ENCODE peak calls at places on chromosome 9, in ten cellular contexts. E is OCI-LY7; C is CD4-positive, CD25-positive, alpha-beta regulatory T cell; Z is right cardiac atrium; W is caudate nucleus; S is HL-60; M is fibroblast of lung; T is brain microvascular endothelial cell; I is HCT116; V is ovary. H is an unnamed sample.

GRCh38 chr9:136051568-136052432 is 43.3 kb downstream of the NACC2 start:
- DNase-seq in I (peak), E (no peak), C (no peak), T (peak), W (peak), Z (peak), M (peak), V (peak), S (peak), H (peak)

GRCh38 chr9:132589148-132590036 is 7.0 kb downstream of the BARHL1 start:
- DNase-seq in W (no peak), I (no peak), E (no peak), T (no peak), S (no peak), V (no peak), Z (no peak), M (no peak), C (no peak), H (no peak)

GRCh38 chr9:4798281-4798680 is 5.5 kb downstream of the RCL1 start:
- DNase-seq in S (no peak), C (no peak), Z (no peak), W (no peak), I (no peak), T (no peak), E (no peak), V (no peak), M (no peak), H (no peak)

GRCh38 chr9:23821400-23822181 is 4.4 kb downstream of the ELAVL2 start:
- DNase-seq in S (no peak), C (no peak), I (no peak), W (no peak), E (no peak), Z (no peak), V (peak), T (no peak), M (peak), H (no peak)

GRCh38 chr9:124559871-124560270 is 52.7 kb upstream of the NR5A1 start:
- DNase-seq in W (no peak), Z (no peak), E (no peak), V (no peak), C (no peak), I (no peak), T (peak), M (peak), S (no peak), H (no peak)

GRCh38 chr9:75146229-75146628 is 57.9 kb downstream of the OSTF1 start:
- DNase-seq in T (peak), S (no peak), W (no peak), E (no peak), M (peak), V (no peak), C (no peak), I (no peak), Z (no peak), H (no peak)

GRCh38 chr9:27528886-27529315 is 713 bp downstream of the MOB3B start:
- DNase-seq in V (peak), I (no peak), C (peak), Z (peak), S (no peak), E (peak), M (no peak), T (no peak), W (no peak), H (peak)

GRCh38 chr9:79686381-79687130 is 114.8 kb downstream of the TLE4 start:
- DNase-seq in C (no peak), I (no peak), W (no peak), Z (peak), V (no peak), S (no peak), E (no peak), T (peak), M (peak), H (no peak)

GRCh38 chr9:89655047-89655989 is 50.5 kb downstream of the GADD45G start:
- DNase-seq in M (peak), E (no peak), W (no peak), C (no peak), V (peak), I (no peak), Z (no peak), S (no peak), T (no peak), H (no peak)

GRCh38 chr9:76431601-76432000 is 27.4 kb upstream of the GCNT1 start:
- DNase-seq in E (no peak), S (no peak), M (no peak), V (no peak), T (no peak), C (no peak), Z (no peak), I (no peak), W (no peak), H (no peak)

GRCh38 chr9:20148416-20148815 is 359.6 kb upstream of the SLC24A2 start:
- DNase-seq in I (no peak), Z (no peak), S (no peak), W (no peak), C (no peak), T (no peak), M (no peak), V (no peak), E (no peak), H (no peak)

GRCh38 chr9:20314981-20315380 is 307.3 kb downstream of the MLLT3 start:
- DNase-seq in E (no peak), V (no peak), M (no peak), I (no peak), Z (no peak), C (peak), T (no peak), S (no peak), W (no peak), H (no peak)

GRCh38 chr9:36140086-36141084 is 3.9 kb downstream of the GLIPR2 start:
- DNase-seq in T (no peak), M (no peak), C (peak), Z (no peak), S (peak), W (no peak), E (no peak), V (no peak), I (no peak), H (no peak)
- H3K27ac ChIP-seq in T (no peak), M (no peak), C (peak), Z (no peak), S (peak), W (no peak), E (no peak), V (no peak), I (no peak), H (peak)

GRCh38 chr9:110047232-110047954 is 160.6 kb downstream of the C9orf152 start:
- DNase-seq in S (no peak), W (no peak), V (no peak), C (no peak), E (no peak), T (no peak), Z (no peak), M (no peak), I (no peak), H (no peak)

GRCh38 chr9:110036286-110036685 is 171.7 kb downstream of the C9orf152 start:
- DNase-seq in C (no peak), T (no peak), S (no peak), I (no peak), W (no peak), V (no peak), M (no peak), Z (no peak), E (no peak), H (no peak)

GRCh38 chr9:110040788-110041187 is 167.2 kb downstream of the C9orf152 start:
- DNase-seq in M (peak), E (no peak), T (no peak), I (no peak), Z (no peak), W (no peak), C (no peak), S (no peak), V (no peak), H (no peak)

GRCh38 chr9:110041452-110041851 is 166.5 kb downstream of the C9orf152 start:
- DNase-seq in E (no peak), C (no peak), Z (no peak), M (no peak), V (no peak), I (no peak), S (no peak), T (no peak), W (no peak), H (no peak)
- H3K27ac ChIP-seq in E (no peak), C (no peak), Z (peak), M (no peak), V (no peak), I (no peak), S (no peak), T (no peak), W (no peak), H (no peak)

GRCh38 chr9:12230708-12231107 is 462.5 kb upstream of the TYRP1 start:
- DNase-seq in T (no peak), M (no peak), V (no peak), Z (no peak), C (no peak), W (no peak), S (no peak), I (no peak), E (no peak), H (no peak)

GRCh38 chr9:12231832-12232231 is 461.4 kb upstream of the TYRP1 start:
- DNase-seq in W (no peak), M (no peak), E (no peak), I (no peak), T (no peak), V (no peak), Z (no peak), C (no peak), S (no peak), H (no peak)

DNA sequence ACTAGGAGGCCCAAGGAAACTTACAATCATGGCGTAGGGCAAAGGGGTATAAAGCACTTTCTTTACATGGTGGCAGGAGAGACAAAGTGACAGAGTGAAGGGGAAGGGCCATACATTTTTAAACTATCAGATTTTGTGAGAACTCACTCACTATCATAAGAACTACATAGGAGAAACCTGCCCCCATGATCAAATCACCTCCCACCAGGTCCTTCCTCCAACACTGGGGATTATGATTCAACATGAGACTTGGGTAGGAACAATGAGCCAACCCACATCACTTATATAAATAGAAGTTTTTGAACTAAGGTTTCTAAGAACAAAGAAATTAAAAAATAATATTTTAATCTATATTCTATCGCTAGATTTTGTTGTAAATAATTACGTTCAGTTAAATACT is 460.3 kb upstream of the TYRP1 start:
- DNase-seq in I (no peak), E (no peak), C (no peak), W (no peak), Z (no peak), S (no peak), V (no peak), T (no peak), M (no peak), H (no peak)
- H3K27ac ChIP-seq in I (no peak), E (no peak), C (no peak), W (no peak), Z (no peak), S (no peak), V (no peak), T (no peak), M (no peak), H (no peak)

DNA sequence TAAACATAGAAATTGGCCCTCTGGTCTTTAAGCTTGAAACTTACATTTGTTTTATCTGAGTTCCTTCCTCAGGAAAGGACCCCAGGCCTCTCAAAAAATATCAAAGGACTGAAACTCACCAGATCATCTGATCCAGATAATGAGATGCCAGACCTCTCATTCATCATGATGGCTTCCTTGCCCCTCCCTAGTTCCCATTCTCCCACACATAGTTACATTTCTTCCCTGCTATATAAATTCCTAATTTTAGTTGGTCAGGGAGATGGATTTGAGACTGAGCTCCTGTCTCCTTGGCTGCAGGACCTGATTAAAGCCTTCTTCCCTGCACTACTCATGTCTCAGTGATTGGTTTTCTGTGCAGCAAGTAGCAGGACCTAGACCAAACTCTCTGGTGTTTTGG is 119.4 kb upstream of the SPIN1 start:
- DNase-seq in W (no peak), Z (no peak), M (no peak), I (no peak), V (no peak), C (no peak), T (no peak), E (no peak), S (no peak), H (no peak)
- H3K27ac ChIP-seq in W (no peak), Z (no peak), M (no peak), I (no peak), V (no peak), C (no peak), T (no peak), E (no peak), S (no peak), H (no peak)

DNA sequence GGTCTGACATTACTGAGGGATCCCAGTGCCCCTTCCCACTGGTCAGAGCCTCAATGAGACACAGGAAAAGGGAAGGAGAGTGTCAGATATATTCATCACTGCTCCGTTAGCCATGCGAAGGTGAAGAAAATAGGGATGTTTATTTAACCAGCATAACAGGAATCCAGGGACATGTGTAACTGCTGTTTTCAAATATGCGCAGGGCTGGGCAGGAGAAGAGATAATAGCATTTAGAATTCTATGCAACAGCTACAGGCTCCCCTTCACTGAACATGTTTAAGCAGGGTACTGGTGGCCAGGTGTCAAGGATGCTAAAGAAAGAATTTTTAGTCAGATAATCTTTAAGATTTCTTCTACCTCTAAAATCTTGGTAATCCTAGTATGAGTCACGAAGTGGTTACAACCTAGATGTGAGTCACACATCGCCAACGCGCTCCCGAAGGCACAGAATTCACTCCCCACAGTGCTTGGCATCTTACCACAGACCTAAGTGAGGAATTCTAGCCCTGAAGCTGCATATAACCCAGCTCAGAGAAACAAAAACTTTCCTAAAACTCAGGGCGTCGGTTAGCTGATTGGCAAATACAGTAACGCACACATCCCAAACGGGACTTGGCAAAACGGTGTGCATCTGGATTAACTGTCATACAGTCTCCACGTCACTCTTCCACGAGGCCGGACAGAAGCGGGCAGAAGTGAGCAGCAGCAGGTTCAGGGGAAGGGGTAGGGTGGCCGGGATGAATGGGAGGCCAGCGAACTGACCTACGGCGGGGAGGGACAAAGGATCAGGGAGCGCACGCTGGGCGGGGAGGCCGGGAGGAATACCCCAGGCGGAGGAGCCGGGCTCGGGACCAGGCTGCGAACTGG is 1.1 kb downstream of the CTNNAL1 start:
- DNase-seq in I (peak), E (peak), Z (peak), S (peak), V (peak), W (peak), C (peak), M (peak), T (peak), H (no peak)
- H3K27ac ChIP-seq in I (peak), E (no peak), Z (peak), S (peak), V (peak), W (peak), C (peak), M (peak), T (peak), H (peak)

H was measured in substantia nigra.